ENCODE peak calls at places on chromosomes 16 and 17, in six cellular contexts. One of them, this sample, is unnamed.

GRCh38 chr17:15917439-15918027 is 27.4 kb upstream of the ADORA2B start:
- DNase-seq in HepG2: no peak
- DNase-seq in H1: peak; percentile 65
- DNase-seq in GM12878: no peak
- DNase-seq in GM12891: no peak
- DNase-seq in K562: no peak
- DNase-seq in this sample: no peak

GRCh38 chr17:80527016-80527645 is 17.5 kb upstream of the RPTOR start:
- DNase-seq in HepG2: no peak
- DNase-seq in H1: no peak
- DNase-seq in GM12878: no peak
- DNase-seq in GM12891: no peak
- DNase-seq in K562: no peak
- DNase-seq in this sample: no peak

GRCh38 chr17:17724307-17724921 is 43.2 kb downstream of the RAI1 start:
- DNase-seq in HepG2: no peak
- DNase-seq in H1: peak; percentile 81
- DNase-seq in GM12878: no peak
- DNase-seq in GM12891: peak; percentile 80
- DNase-seq in K562: no peak
- DNase-seq in this sample: peak; percentile 76

GRCh38 chr17:48791128-48792032 is 25.6 kb downstream of the TTLL6 start:
- DNase-seq in HepG2: peak; percentile 80
- DNase-seq in H1: peak; percentile 85
- DNase-seq in GM12878: peak; percentile 57
- DNase-seq in GM12891: no peak
- DNase-seq in K562: peak; percentile 70
- DNase-seq in this sample: peak; percentile 46

GRCh38 chr17:50240876-50241275 is 33.4 kb upstream of the TMEM92 start:
- DNase-seq in HepG2: no peak
- DNase-seq in H1: no peak
- DNase-seq in GM12878: no peak
- DNase-seq in GM12891: no peak
- DNase-seq in K562: no peak
- DNase-seq in this sample: no peak

GRCh38 chr17:18027280-18027679 is 11.7 kb downstream of the ATPAF2 start:
- DNase-seq in HepG2: no peak
- DNase-seq in H1: no peak
- DNase-seq in GM12878: no peak
- DNase-seq in GM12891: no peak
- DNase-seq in K562: no peak
- DNase-seq in this sample: no peak

GRCh38 chr16:70695351-70696070 is 9.7 kb upstream of the MTSS2 start:
- DNase-seq in HepG2: peak; percentile 34
- DNase-seq in H1: no peak
- DNase-seq in GM12878: no peak
- DNase-seq in GM12891: no peak
- DNase-seq in K562: peak; percentile 82
- DNase-seq in this sample: no peak

GRCh38 chr16:53899471-53899870 is 195.5 kb downstream of the FTO start:
- DNase-seq in HepG2: peak; percentile 23
- DNase-seq in H1: no peak
- DNase-seq in GM12878: no peak
- DNase-seq in GM12891: no peak
- DNase-seq in K562: no peak
- DNase-seq in this sample: no peak

GRCh38 chr17:77228224-77229215 is 87.8 kb downstream of the SEC14L1 start:
- DNase-seq in HepG2: no peak
- DNase-seq in H1: no peak
- DNase-seq in GM12878: no peak
- DNase-seq in GM12891: no peak
- DNase-seq in K562: no peak
- DNase-seq in this sample: no peak

GRCh38 chr16:84315422-84315821 is 20.7 kb downstream of the WFDC1 start:
- DNase-seq in HepG2: peak; percentile 46
- DNase-seq in H1: no peak
- DNase-seq in GM12878: no peak
- DNase-seq in GM12891: no peak
- DNase-seq in K562: no peak
- DNase-seq in this sample: no peak

GRCh38 chr17:65368341-65368740 is 193.1 kb downstream of the AXIN2 start:
- DNase-seq in HepG2: no peak
- DNase-seq in H1: no peak
- DNase-seq in GM12878: no peak
- DNase-seq in GM12891: no peak
- DNase-seq in K562: no peak
- DNase-seq in this sample: no peak

GRCh38 chr17:34493903-34494302 is 85.5 kb upstream of the TMEM132E start:
- DNase-seq in HepG2: no peak
- DNase-seq in H1: no peak
- DNase-seq in GM12878: no peak
- DNase-seq in GM12891: no peak
- DNase-seq in K562: no peak
- DNase-seq in this sample: no peak

GRCh38 chr17:81179861-81180260 is 13.8 kb upstream of the AATK start:
- DNase-seq in HepG2: no peak
- DNase-seq in H1: no peak
- DNase-seq in GM12878: no peak
- DNase-seq in GM12891: no peak
- DNase-seq in K562: no peak
- DNase-seq in this sample: no peak

GRCh38 chr16:84700518-84701277 is 898 bp downstream of the USP10 start:
- DNase-seq in HepG2: no peak
- DNase-seq in H1: no peak
- DNase-seq in GM12878: no peak
- DNase-seq in GM12891: no peak
- DNase-seq in K562: no peak
- DNase-seq in this sample: no peak

GRCh38 chr17:59406808-59407381 is 75.4 kb downstream of the YPEL2 start:
- DNase-seq in HepG2: peak; percentile 20
- DNase-seq in H1: no peak
- DNase-seq in GM12878: no peak
- DNase-seq in GM12891: no peak
- DNase-seq in K562: no peak
- DNase-seq in this sample: no peak

GRCh38 chr17:68499587-68499986 is 12.6 kb upstream of the PRKAR1A start:
- DNase-seq in HepG2: no peak
- DNase-seq in H1: no peak
- DNase-seq in GM12878: no peak
- DNase-seq in GM12891: no peak
- DNase-seq in K562: no peak
- DNase-seq in this sample: no peak

GRCh38 chr17:50181155-50181554 is 15.3 kb downstream of the SGCA start:
- DNase-seq in HepG2: peak; percentile 58
- DNase-seq in H1: no peak
- DNase-seq in GM12878: no peak
- DNase-seq in GM12891: no peak
- DNase-seq in K562: no peak
- DNase-seq in this sample: no peak

GRCh38 chr17:80758793-80759673 is 214.4 kb downstream of the RPTOR start:
- DNase-seq in HepG2: peak; percentile 29
- DNase-seq in H1: no peak
- DNase-seq in GM12878: no peak
- DNase-seq in GM12891: no peak
- DNase-seq in K562: no peak
- DNase-seq in this sample: no peak

GRCh38 chr17:58968662-58969061 is 138.0 kb downstream of the TRIM37 start:
- DNase-seq in HepG2: no peak
- DNase-seq in H1: no peak
- DNase-seq in GM12878: no peak
- DNase-seq in GM12891: no peak
- DNase-seq in K562: no peak
- DNase-seq in this sample: no peak

GRCh38 chr17:41775394-41776226 is 10.9 kb downstream of the JUP start:
- DNase-seq in HepG2: no peak
- DNase-seq in H1: peak; percentile 58
- DNase-seq in GM12878: no peak
- DNase-seq in GM12891: no peak
- DNase-seq in K562: peak; percentile 16
- DNase-seq in this sample: no peak

GRCh38 chr17:36818134-36818825 is 119.0 kb upstream of the LHX1 start:
- DNase-seq in HepG2: no peak
- DNase-seq in H1: no peak
- DNase-seq in GM12878: no peak
- DNase-seq in GM12891: no peak
- DNase-seq in K562: no peak
- DNase-seq in this sample: no peak

GRCh38 chr17:64491034-64491860 is 5.6 kb downstream of the POLG2 start:
- DNase-seq in HepG2: peak; percentile 57
- DNase-seq in H1: no peak
- DNase-seq in GM12878: no peak
- DNase-seq in GM12891: no peak
- DNase-seq in K562: no peak
- DNase-seq in this sample: no peak

GRCh38 chr17:8038954-8039610 is at the start of gene ALOX15B:
- DNase-seq in HepG2: no peak
- DNase-seq in H1: peak; percentile 75
- DNase-seq in GM12878: no peak
- DNase-seq in GM12891: no peak
- DNase-seq in K562: no peak
- DNase-seq in this sample: no peak

GRCh38 chr17:52048503-52048902 is 110.0 kb downstream of the CA10 start:
- DNase-seq in HepG2: no peak
- DNase-seq in H1: no peak
- DNase-seq in GM12878: no peak
- DNase-seq in GM12891: no peak
- DNase-seq in K562: no peak
- DNase-seq in this sample: no peak

GRCh38 chr17:50501906-50502642 is 6.2 kb upstream of the MYCBPAP start:
- DNase-seq in HepG2: no peak
- DNase-seq in H1: no peak
- DNase-seq in GM12878: no peak
- DNase-seq in GM12891: no peak
- DNase-seq in K562: no peak
- DNase-seq in this sample: no peak

GRCh38 chr17:35117984-35118383 is 1.7 kb downstream of the RAD51D start:
- DNase-seq in HepG2: peak; percentile 19
- DNase-seq in H1: no peak
- DNase-seq in GM12878: peak; percentile 45
- DNase-seq in GM12891: no peak
- DNase-seq in K562: no peak
- DNase-seq in this sample: no peak

DNA sequence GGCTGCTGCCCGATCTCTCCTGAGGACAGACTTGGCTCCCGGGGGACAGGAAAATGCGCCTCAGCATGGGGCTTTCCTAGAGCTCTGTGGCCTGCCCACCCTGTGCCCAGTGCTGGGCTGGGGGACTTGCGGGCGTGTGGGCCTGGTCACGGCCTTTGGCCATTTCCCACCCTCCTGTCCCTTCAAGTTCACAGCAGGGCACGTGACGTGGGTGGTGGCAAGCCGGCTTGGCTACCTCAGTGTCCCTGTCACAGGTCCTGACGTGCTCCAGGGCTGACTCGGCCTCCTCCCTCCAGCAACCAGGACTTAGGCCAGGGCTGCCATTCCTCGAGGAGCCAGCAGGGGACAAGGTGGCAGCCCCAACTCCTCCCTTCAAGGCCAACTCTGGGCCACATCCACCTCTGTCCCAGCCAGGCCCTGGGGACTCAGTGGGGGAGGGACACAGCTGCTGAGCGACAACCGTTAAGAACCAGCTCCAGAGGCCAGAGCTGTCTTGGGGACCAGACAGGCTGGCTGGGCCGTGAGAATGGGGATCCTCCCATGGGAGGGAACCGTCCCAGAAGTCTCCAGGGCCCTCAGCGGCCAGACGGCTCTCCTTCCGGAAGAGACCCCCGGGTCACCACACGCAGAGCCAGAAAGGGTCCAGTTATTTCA is 981 bp upstream of the UNC13D start:
- DNase-seq in HepG2: peak; percentile 86
- DNase-seq in H1: peak; percentile 87
- DNase-seq in GM12878: peak; percentile 81
- DNase-seq in GM12891: peak; percentile 96
- DNase-seq in K562: peak; percentile 79
- DNase-seq in this sample: peak; percentile 96
- TF ChIP-seq POLR2A in HepG2: peak; percentile 67
- TF ChIP-seq POLR2A in H1: no peak
- TF ChIP-seq POLR2A in GM12878: peak; percentile 59
- TF ChIP-seq POLR2A in GM12891: no peak
- TF ChIP-seq POLR2A in K562: peak; percentile 68
- TF ChIP-seq POLR2A in this sample: peak; percentile 61

GRCh38 chr17:57090560-57091185 is 5.6 kb downstream of the AKAP1 start:
- DNase-seq in HepG2: no peak
- DNase-seq in H1: no peak
- DNase-seq in GM12878: no peak
- DNase-seq in GM12891: no peak
- DNase-seq in K562: no peak
- DNase-seq in this sample: no peak
- TF ChIP-seq POLR2AphosphoS5 in HepG2: no peak
- TF ChIP-seq POLR2AphosphoS5 in H1: no peak
- TF ChIP-seq POLR2AphosphoS5 in GM12878: no peak
- TF ChIP-seq POLR2AphosphoS5 in GM12891: no peak
- TF ChIP-seq POLR2AphosphoS5 in K562: no peak
- TF ChIP-seq POLR2AphosphoS5 in this sample: no peak

DNA sequence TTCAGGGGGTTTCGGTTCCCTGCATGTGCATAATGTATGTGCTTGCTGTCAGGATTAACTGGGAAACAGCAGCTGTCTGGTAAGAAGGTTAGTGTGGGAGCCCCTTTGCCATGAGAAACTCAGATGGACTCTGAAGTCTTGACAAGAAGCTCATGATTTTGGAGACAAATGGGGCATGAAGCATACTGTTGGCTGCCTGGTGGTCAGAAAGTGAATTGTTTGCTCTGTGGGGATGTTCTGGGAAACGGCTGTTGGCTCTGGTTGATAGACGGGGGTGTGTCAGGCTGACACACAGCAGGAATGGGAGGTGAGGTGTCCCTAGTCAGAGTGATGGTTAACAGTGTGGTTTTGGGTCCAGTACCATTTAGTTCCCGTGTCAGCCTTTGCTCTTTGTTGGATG is 252.5 kb upstream of the EEF2KMT start:
- DNase-seq in HepG2: no peak
- DNase-seq in H1: no peak
- DNase-seq in GM12878: no peak
- DNase-seq in GM12891: no peak
- DNase-seq in K562: no peak
- DNase-seq in this sample: no peak
- TF ChIP-seq TAF1 in HepG2: no peak
- TF ChIP-seq TAF1 in H1: no peak
- TF ChIP-seq TAF1 in GM12878: no peak
- TF ChIP-seq TAF1 in GM12891: no peak
- TF ChIP-seq TAF1 in K562: no peak
- TF ChIP-seq TAF1 in this sample: no peak

DNA sequence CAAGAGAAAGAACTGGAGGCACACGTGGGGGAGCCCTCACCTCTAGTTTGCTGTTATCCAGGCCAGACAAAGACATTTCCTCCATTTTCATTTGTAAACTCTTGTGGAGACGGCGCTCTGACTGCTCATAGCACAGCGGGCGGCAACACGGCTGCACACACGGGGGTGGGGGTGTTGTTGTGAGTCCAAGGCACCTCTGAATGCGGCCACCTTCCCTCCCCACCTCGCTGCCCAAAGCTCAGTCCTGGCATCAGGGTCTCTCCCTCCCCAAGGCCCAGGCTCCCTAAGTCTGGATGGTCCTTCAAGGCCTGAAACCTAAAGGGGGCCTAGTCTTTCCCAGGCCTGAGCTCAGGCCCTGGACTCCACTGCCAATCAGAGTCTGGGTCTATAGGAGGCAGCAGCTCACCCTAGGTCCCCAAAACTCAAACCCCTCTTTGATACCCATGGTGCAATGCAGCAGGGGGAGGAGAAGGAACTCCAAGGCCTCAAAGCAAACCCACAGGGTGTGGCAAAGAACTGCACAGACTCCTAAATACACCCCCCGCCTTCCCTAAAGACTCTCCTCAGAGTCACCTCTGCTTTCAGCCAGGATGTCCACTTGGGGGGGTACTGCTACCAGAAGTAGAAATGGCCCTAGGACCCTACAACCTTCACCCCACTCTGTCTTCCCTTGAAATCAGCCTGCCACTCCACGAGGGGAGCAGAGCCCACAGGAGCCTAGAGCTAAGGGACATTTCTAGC is 1.5 kb downstream of the ATXN7L3 start:
- DNase-seq in HepG2: no peak
- DNase-seq in H1: no peak
- DNase-seq in GM12878: no peak
- DNase-seq in GM12891: peak; percentile 65
- DNase-seq in K562: peak; percentile 62
- DNase-seq in this sample: peak; percentile 71
- TF ChIP-seq POLR2A in HepG2: no peak
- TF ChIP-seq POLR2A in H1: no peak
- TF ChIP-seq POLR2A in GM12878: no peak
- TF ChIP-seq POLR2A in GM12891: peak; percentile 24
- TF ChIP-seq POLR2A in K562: peak; percentile 49
- TF ChIP-seq POLR2A in this sample: peak; percentile 49